ENCODE peak calls at places on chromosomes 11 and 22, in six cellular contexts. C is epithelial cell of esophagus; P is cardiac fibroblast; B is naive thymus-derived CD4-positive, alpha-beta T cell; D is CD8-positive, alpha-beta T cell; Y is NT2/D1. J is an unnamed sample.

GRCh38 chr11:63862923-63863322 is 24.0 kb downstream of the MARK2 start:
- DNase-seq in C (no peak), P (no peak), B (no peak), D (no peak), Y (no peak), J (no peak)

GRCh38 chr11:76626921-76627391 is 43.6 kb downstream of the LRRC32 start:
- DNase-seq in C (no peak), P (peak), B (no peak), D (peak), Y (no peak), J (peak)

GRCh38 chr22:20464096-20464614 is 26.5 kb upstream of the SCARF2 start:
- DNase-seq in C (no peak), P (no peak), B (peak), D (peak), Y (no peak), J (no peak)

GRCh38 chr11:123434262-123434661 is 4.2 kb downstream of the GRAMD1B start:
- DNase-seq in C (peak), P (no peak), B (no peak), D (no peak), Y (no peak), J (no peak)

GRCh38 chr11:73394416-73395296 is 18.5 kb downstream of the RELT start:
- DNase-seq in C (no peak), P (no peak), B (no peak), D (no peak), Y (no peak), J (no peak)

GRCh38 chr11:35145249-35145648 is 6.3 kb downstream of the CD44 start:
- DNase-seq in C (no peak), P (no peak), B (no peak), D (peak), Y (no peak), J (no peak)

GRCh38 chr22:49369726-49370717 is 457.7 kb downstream of the BRD1 start:
- DNase-seq in C (no peak), P (no peak), B (no peak), D (no peak), Y (no peak), J (peak)

GRCh38 chr11:97611345-97611744 is 1221.5 kb downstream of the JRKL start:
- DNase-seq in C (no peak), P (no peak), B (no peak), D (no peak), Y (no peak), J (no peak)

GRCh38 chr11:61617515-61617914 is 36.6 kb upstream of the SYT7 start:
- DNase-seq in C (no peak), P (no peak), B (no peak), D (no peak), Y (no peak), J (no peak)

GRCh38 chr11:131154329-131154728 is 216.1 kb upstream of the NTM start:
- DNase-seq in C (no peak), P (no peak), B (no peak), D (no peak), Y (no peak), J (no peak)

GRCh38 chr11:46686886-46687810 is 13.3 kb downstream of the ARHGAP1 start:
- DNase-seq in C (peak), P (peak), B (no peak), D (no peak), Y (no peak), J (no peak)

GRCh38 chr11:126528075-126528474 is 172.6 kb downstream of the ST3GAL4 start:
- DNase-seq in C (no peak), P (no peak), B (no peak), D (no peak), Y (no peak), J (no peak)

GRCh38 chr11:2176389-2176900 is 4.8 kb upstream of the TH start:
- DNase-seq in C (no peak), P (no peak), B (no peak), D (no peak), Y (no peak), J (no peak)

GRCh38 chr22:41481131-41481830 is 12.4 kb downstream of the ACO2 start:
- DNase-seq in C (no peak), P (no peak), B (no peak), D (no peak), Y (no peak), J (peak)

GRCh38 chr11:763073-763463 is 14.2 kb downstream of the GATD1 start:
- DNase-seq in C (peak), P (no peak), B (no peak), D (no peak), Y (no peak), J (no peak)

GRCh38 chr11:1437500-1437899 is 47.8 kb downstream of the BRSK2 start:
- DNase-seq in C (no peak), P (peak), B (no peak), D (no peak), Y (no peak), J (no peak)

GRCh38 chr11:369336-370018 is at the start of gene B4GALNT4:
- DNase-seq in C (peak), P (peak), B (peak), D (no peak), Y (no peak), J (no peak)

GRCh38 chr22:25170426-25170980 is 29.2 kb upstream of the CRYBB3 start:
- DNase-seq in C (no peak), P (no peak), B (no peak), D (no peak), Y (no peak), J (no peak)

GRCh38 chr11:72541224-72541974 is 107.1 kb upstream of the CLPB start:
- DNase-seq in C (no peak), P (no peak), B (no peak), D (no peak), Y (no peak), J (no peak)

GRCh38 chr11:8786933-8787332 is 104.3 kb downstream of the RPL27A start:
- DNase-seq in C (no peak), P (peak), B (no peak), D (no peak), Y (no peak), J (no peak)

GRCh38 chr22:36486619-36487384 is 5.4 kb upstream of the TXN2 start:
- DNase-seq in C (peak), P (peak), B (peak), D (peak), Y (no peak), J (no peak)

GRCh38 chr11:85299247-85299646 is 327.9 kb downstream of the DLG2 start:
- DNase-seq in C (no peak), P (no peak), B (no peak), D (no peak), Y (no peak), J (no peak)

GRCh38 chr11:17598700-17599459 is 51.8 kb downstream of the OTOG start:
- DNase-seq in C (peak), P (peak), B (peak), D (peak), Y (peak), J (peak)

DNA sequence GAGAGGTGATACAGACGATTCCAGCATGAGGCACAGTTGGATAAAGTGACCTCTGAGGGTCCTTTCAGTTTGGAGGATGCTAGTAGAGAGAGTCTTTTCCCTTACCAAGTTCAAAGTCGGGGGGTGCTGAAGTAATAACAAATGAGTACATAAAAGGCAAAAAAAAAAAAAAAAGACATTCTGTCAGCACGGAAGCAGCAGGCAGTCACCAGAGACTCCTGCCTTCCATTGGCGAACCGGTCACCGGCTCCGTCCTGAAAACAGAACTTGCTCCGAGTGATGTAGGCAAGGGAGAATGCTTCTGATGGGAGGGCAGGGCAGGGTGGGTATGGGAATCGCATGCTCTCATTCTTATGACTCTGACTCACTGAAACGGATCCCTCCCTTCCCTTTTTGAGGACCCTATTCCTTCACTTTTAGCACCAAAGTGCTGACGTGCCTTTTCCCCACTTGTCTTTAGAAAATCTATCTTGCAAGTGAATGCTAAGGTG is 65.9 kb downstream of the PRR5L start:
- DNase-seq in C (peak), P (peak), B (no peak), D (no peak), Y (no peak), J (peak)
- H3K4me3 ChIP-seq in C (peak), P (no peak), B (no peak), D (no peak), Y (no peak), J (no peak)

DNA sequence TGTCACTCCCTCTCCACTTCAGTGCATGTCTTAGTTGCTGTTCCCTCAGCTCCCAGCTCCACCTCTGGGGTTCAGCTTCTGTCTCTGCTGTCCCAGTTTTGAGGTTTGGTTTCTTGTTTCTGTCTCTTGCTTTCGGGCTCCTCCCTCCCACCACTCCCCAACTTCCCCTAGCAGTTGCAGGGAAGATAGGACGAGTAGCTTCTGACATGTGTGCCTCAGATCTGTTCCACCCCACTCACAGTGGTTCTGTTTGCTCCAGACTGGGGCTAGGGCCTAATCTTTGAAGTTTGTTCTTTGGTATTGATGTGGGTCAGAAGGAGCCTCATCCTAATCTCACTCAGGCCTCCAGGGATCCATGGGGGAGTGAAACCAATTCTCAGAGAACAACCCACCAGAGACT is 2.6 kb upstream of the RRM1 start:
- DNase-seq in C (no peak), P (no peak), B (no peak), D (no peak), Y (no peak), J (no peak)
- H3K4me3 ChIP-seq in C (no peak), P (no peak), B (peak), D (no peak), Y (no peak), J (no peak)

DNA sequence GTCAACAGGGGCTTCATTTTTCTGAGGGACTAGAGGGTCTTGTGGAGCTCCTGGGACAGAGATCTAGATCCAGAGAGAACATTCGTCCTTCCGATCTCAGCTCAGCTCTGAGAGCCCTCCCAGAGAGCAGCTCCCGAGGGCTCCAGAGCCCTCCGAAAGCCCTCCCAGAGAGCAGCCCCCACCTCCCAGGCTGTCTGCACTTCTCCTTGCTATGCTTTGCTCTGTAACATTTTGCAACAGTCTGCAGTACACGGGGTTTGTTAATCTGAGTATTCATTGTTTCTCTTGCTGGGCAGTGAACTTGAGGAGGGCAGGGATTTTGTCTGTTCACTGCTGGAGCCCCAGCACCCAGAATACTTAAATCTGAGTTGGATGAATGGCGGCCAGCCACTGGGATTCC is 2.6 kb downstream of the GGA1 start:
- DNase-seq in C (no peak), P (peak), B (no peak), D (no peak), Y (no peak), J (no peak)
- H3K4me3 ChIP-seq in C (no peak), P (no peak), B (no peak), D (no peak), Y (no peak), J (no peak)

GRCh38 chr11:33941637-33942160 is 49.8 kb upstream of the LMO2 start:
- DNase-seq in C (no peak), P (peak), B (no peak), D (no peak), Y (no peak), J (no peak)
- H3K4me3 ChIP-seq in C (no peak), P (no peak), B (no peak), D (no peak), Y (no peak), J (no peak)

GRCh38 chr11:122207505-122207904 is 91.5 kb upstream of the BLID start:
- DNase-seq in C (no peak), P (peak), B (no peak), D (no peak), Y (no peak), J (no peak)

GRCh38 chr11:122209619-122210377 is 93.8 kb upstream of the BLID start:
- DNase-seq in C (peak), P (peak), B (no peak), D (no peak), Y (no peak), J (no peak)

GRCh38 chr11:122213111-122213510 is 97.1 kb upstream of the BLID start:
- DNase-seq in C (no peak), P (no peak), B (no peak), D (no peak), Y (no peak), J (no peak)

GRCh38 chr11:122207921-122208764 is 92.1 kb upstream of the BLID start:
- DNase-seq in C (no peak), P (peak), B (no peak), D (no peak), Y (no peak), J (no peak)

DNA sequence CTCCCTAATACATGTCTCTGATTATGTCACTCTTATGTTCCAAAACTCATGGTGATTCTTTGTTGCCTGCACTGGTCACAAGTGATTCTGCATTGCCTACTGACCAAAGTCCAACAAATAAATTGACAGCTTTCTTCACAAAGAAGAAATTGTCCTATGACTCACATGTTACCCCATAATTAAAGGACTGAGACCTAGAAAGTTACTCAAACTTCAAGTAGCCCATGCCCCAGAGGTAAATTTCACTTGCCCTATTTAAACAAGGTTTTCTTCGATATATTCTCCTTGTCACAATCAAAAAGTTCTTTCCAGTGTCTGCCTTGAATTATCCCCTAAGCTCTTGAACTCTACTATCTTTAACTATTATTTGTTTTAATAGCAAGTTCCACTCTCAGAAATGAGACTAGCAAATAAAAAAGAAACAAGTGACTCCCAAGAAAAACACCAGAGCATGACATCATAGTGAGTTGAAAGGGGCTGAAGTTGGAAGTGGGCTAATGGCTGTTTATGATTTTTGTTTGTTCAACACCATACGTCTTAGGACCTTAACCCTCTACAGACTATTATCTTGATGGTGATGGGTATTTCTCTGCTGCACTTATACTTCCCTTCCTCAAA is 94.5 kb upstream of the BLID start:
- DNase-seq in C (no peak), P (no peak), B (no peak), D (no peak), Y (no peak), J (no peak)
- H3K4me3 ChIP-seq in C (no peak), P (no peak), B (no peak), D (no peak), Y (no peak), J (no peak)

DNA sequence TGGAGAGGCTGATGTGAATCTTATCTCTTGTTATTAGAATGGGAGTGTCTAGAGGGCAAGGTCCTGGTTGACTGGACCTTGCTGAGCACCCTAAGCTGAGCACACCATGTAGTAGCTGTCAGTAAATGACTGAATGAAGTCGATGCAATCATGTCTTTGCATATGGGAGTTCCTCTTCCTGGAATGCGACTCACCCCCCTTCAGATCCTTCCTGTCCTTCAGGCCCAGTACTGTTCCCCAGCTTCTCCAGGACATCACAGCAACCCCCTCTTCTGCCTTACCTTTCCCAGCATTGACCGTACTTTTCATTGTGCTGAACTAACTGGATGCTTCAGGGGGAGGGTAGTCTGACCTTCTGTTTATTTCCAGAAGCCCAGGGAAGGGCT is 5.7 kb downstream of the RHOG start:
- DNase-seq in C (peak), P (no peak), B (no peak), D (no peak), Y (no peak), J (no peak)
- H3K4me3 ChIP-seq in C (no peak), P (no peak), B (peak), D (peak), Y (no peak), J (no peak)

J was measured in ascending aorta.